ENCODE peak calls at places on chromosomes 6 and 20, in eight cellular contexts. One of them, this sample, is unnamed.

GRCh38 chr20:20207291-20207690 is 155.0 kb downstream of the CFAP61 start:
- DNase-seq in stromal cell of bone marrow: no peak
- DNase-seq in activated T-cell treated with anti-CD3 and anti-CD28 coated beads, Interleukin-2, amount 50 U/mL, for 4 hours: no peak
- DNase-seq in amniotic stem cell: no peak
- DNase-seq in LoVo: no peak
- DNase-seq in Right ventricle myocardium superior: no peak
- DNase-seq in G401: peak
- DNase-seq in naive thymus-derived CD8-positive, alpha-beta T cell: no peak
- DNase-seq in this sample: no peak

GRCh38 chr6:136225496-136225895 is 24.6 kb downstream of the MTFR2 start:
- DNase-seq in Right ventricle myocardium superior: no peak
- DNase-seq in stromal cell of bone marrow: no peak
- DNase-seq in naive thymus-derived CD8-positive, alpha-beta T cell: no peak
- DNase-seq in LoVo: no peak
- DNase-seq in G401: no peak
- DNase-seq in activated T-cell treated with anti-CD3 and anti-CD28 coated beads, Interleukin-2, amount 50 U/mL, for 4 hours: no peak
- DNase-seq in amniotic stem cell: no peak
- DNase-seq in this sample: no peak

GRCh38 chr6:87093651-87094050 is 1.3 kb downstream of the CGA start:
- DNase-seq in naive thymus-derived CD8-positive, alpha-beta T cell: no peak
- DNase-seq in LoVo: no peak
- DNase-seq in Right ventricle myocardium superior: no peak
- DNase-seq in stromal cell of bone marrow: peak
- DNase-seq in G401: no peak
- DNase-seq in amniotic stem cell: no peak
- DNase-seq in activated T-cell treated with anti-CD3 and anti-CD28 coated beads, Interleukin-2, amount 50 U/mL, for 4 hours: no peak
- DNase-seq in this sample: no peak

GRCh38 chr20:63544958-63545516 is 2.5 kb downstream of the SRMS start:
- DNase-seq in activated T-cell treated with anti-CD3 and anti-CD28 coated beads, Interleukin-2, amount 50 U/mL, for 4 hours: no peak
- DNase-seq in Right ventricle myocardium superior: no peak
- DNase-seq in stromal cell of bone marrow: no peak
- DNase-seq in naive thymus-derived CD8-positive, alpha-beta T cell: no peak
- DNase-seq in LoVo: peak
- DNase-seq in G401: no peak
- DNase-seq in amniotic stem cell: no peak
- DNase-seq in this sample: no peak

GRCh38 chr20:11229772-11230171 is 556.0 kb upstream of the JAG1 start:
- DNase-seq in LoVo: peak
- DNase-seq in Right ventricle myocardium superior: peak
- DNase-seq in activated T-cell treated with anti-CD3 and anti-CD28 coated beads, Interleukin-2, amount 50 U/mL, for 4 hours: no peak
- DNase-seq in naive thymus-derived CD8-positive, alpha-beta T cell: no peak
- DNase-seq in G401: peak
- DNase-seq in amniotic stem cell: peak
- DNase-seq in stromal cell of bone marrow: peak
- DNase-seq in this sample: no peak

GRCh38 chr20:4973330-4974097 is 27.8 kb downstream of the SLC23A2 start:
- DNase-seq in LoVo: no peak
- DNase-seq in activated T-cell treated with anti-CD3 and anti-CD28 coated beads, Interleukin-2, amount 50 U/mL, for 4 hours: no peak
- DNase-seq in amniotic stem cell: no peak
- DNase-seq in stromal cell of bone marrow: peak
- DNase-seq in G401: no peak
- DNase-seq in naive thymus-derived CD8-positive, alpha-beta T cell: peak
- DNase-seq in Right ventricle myocardium superior: peak
- DNase-seq in this sample: no peak

GRCh38 chr20:23404196-23404595 is 17.1 kb downstream of the NAPB start:
- DNase-seq in Right ventricle myocardium superior: no peak
- DNase-seq in activated T-cell treated with anti-CD3 and anti-CD28 coated beads, Interleukin-2, amount 50 U/mL, for 4 hours: no peak
- DNase-seq in naive thymus-derived CD8-positive, alpha-beta T cell: no peak
- DNase-seq in amniotic stem cell: no peak
- DNase-seq in stromal cell of bone marrow: no peak
- DNase-seq in G401: no peak
- DNase-seq in LoVo: no peak
- DNase-seq in this sample: no peak

GRCh38 chr20:33005908-33006775 is 1.4 kb upstream of the BPIFB2 start:
- DNase-seq in stromal cell of bone marrow: no peak
- DNase-seq in G401: no peak
- DNase-seq in Right ventricle myocardium superior: peak
- DNase-seq in amniotic stem cell: no peak
- DNase-seq in LoVo: no peak
- DNase-seq in naive thymus-derived CD8-positive, alpha-beta T cell: no peak
- DNase-seq in activated T-cell treated with anti-CD3 and anti-CD28 coated beads, Interleukin-2, amount 50 U/mL, for 4 hours: no peak
- DNase-seq in this sample: no peak

GRCh38 chr6:159829515-159829914 is 29.4 kb downstream of the PNLDC1 start:
- DNase-seq in activated T-cell treated with anti-CD3 and anti-CD28 coated beads, Interleukin-2, amount 50 U/mL, for 4 hours: no peak
- DNase-seq in Right ventricle myocardium superior: no peak
- DNase-seq in naive thymus-derived CD8-positive, alpha-beta T cell: no peak
- DNase-seq in G401: no peak
- DNase-seq in amniotic stem cell: no peak
- DNase-seq in LoVo: no peak
- DNase-seq in stromal cell of bone marrow: no peak
- DNase-seq in this sample: no peak

GRCh38 chr6:158718431-158719126 is 68.7 kb downstream of the SYTL3 start:
- DNase-seq in stromal cell of bone marrow: no peak
- DNase-seq in naive thymus-derived CD8-positive, alpha-beta T cell: no peak
- DNase-seq in Right ventricle myocardium superior: no peak
- DNase-seq in activated T-cell treated with anti-CD3 and anti-CD28 coated beads, Interleukin-2, amount 50 U/mL, for 4 hours: no peak
- DNase-seq in amniotic stem cell: no peak
- DNase-seq in LoVo: no peak
- DNase-seq in G401: peak
- DNase-seq in this sample: peak

GRCh38 chr6:117481926-117482239 is 591 bp upstream of the DCBLD1 start:
- DNase-seq in Right ventricle myocardium superior: no peak
- DNase-seq in stromal cell of bone marrow: no peak
- DNase-seq in amniotic stem cell: no peak
- DNase-seq in G401: peak
- DNase-seq in activated T-cell treated with anti-CD3 and anti-CD28 coated beads, Interleukin-2, amount 50 U/mL, for 4 hours: no peak
- DNase-seq in LoVo: no peak
- DNase-seq in naive thymus-derived CD8-positive, alpha-beta T cell: no peak
- DNase-seq in this sample: no peak

GRCh38 chr6:43271944-43272343 is 26.1 kb upstream of the SLC22A7 start:
- DNase-seq in LoVo: no peak
- DNase-seq in Right ventricle myocardium superior: no peak
- DNase-seq in G401: no peak
- DNase-seq in amniotic stem cell: no peak
- DNase-seq in activated T-cell treated with anti-CD3 and anti-CD28 coated beads, Interleukin-2, amount 50 U/mL, for 4 hours: no peak
- DNase-seq in stromal cell of bone marrow: no peak
- DNase-seq in naive thymus-derived CD8-positive, alpha-beta T cell: no peak
- DNase-seq in this sample: no peak

GRCh38 chr6:129748212-129748900 is 38.4 kb upstream of the ARHGAP18 start:
- DNase-seq in activated T-cell treated with anti-CD3 and anti-CD28 coated beads, Interleukin-2, amount 50 U/mL, for 4 hours: peak
- DNase-seq in LoVo: peak
- DNase-seq in G401: peak
- DNase-seq in naive thymus-derived CD8-positive, alpha-beta T cell: peak
- DNase-seq in amniotic stem cell: no peak
- DNase-seq in Right ventricle myocardium superior: no peak
- DNase-seq in stromal cell of bone marrow: no peak
- DNase-seq in this sample: no peak

GRCh38 chr6:135935951-135936601 is 84.6 kb downstream of the PDE7B start:
- DNase-seq in stromal cell of bone marrow: peak
- DNase-seq in naive thymus-derived CD8-positive, alpha-beta T cell: no peak
- DNase-seq in activated T-cell treated with anti-CD3 and anti-CD28 coated beads, Interleukin-2, amount 50 U/mL, for 4 hours: no peak
- DNase-seq in amniotic stem cell: no peak
- DNase-seq in LoVo: no peak
- DNase-seq in G401: peak
- DNase-seq in Right ventricle myocardium superior: no peak
- DNase-seq in this sample: no peak

GRCh38 chr20:19757973-19758887 is at the start of gene RIN2:
- DNase-seq in Right ventricle myocardium superior: peak
- DNase-seq in G401: peak
- DNase-seq in activated T-cell treated with anti-CD3 and anti-CD28 coated beads, Interleukin-2, amount 50 U/mL, for 4 hours: no peak
- DNase-seq in naive thymus-derived CD8-positive, alpha-beta T cell: no peak
- DNase-seq in amniotic stem cell: no peak
- DNase-seq in LoVo: peak
- DNase-seq in stromal cell of bone marrow: peak
- DNase-seq in this sample: peak

This sample was measured in neural crest cell.